ENCODE peak calls at places on chromosome 9, in five cellular contexts. F is SJCRH30, X is ovary, K is thoracic aorta, C is PC-3. V is an unnamed sample. For H3K9me3, the result is how much of the 10 kb centered on the place peaks cover.

GRCh38 chr9:89674667-89675402 is 70.0 kb downstream of the GADD45G start:
- DNase-seq in F (peak), X (no peak), K (no peak), C (no peak), V (peak)

GRCh38 chr9:129763235-129763917 is 10.5 kb upstream of the PTGES start:
- DNase-seq in F (peak), X (peak), K (no peak), C (no peak), V (peak)

GRCh38 chr9:31542384-31543055 is 841.9 kb upstream of the ACO1 start:
- DNase-seq in F (peak), X (peak), K (no peak), C (no peak), V (no peak)

GRCh38 chr9:93119703-93119952 is 14.4 kb downstream of the NINJ1 start:
- DNase-seq in F (no peak), X (no peak), K (no peak), C (no peak), V (no peak)

GRCh38 chr9:32698706-32699277 is 63.3 kb upstream of the TAF1L start:
- DNase-seq in F (no peak), X (no peak), K (no peak), C (peak), V (no peak)

GRCh38 chr9:126448136-126448535 is 121.5 kb downstream of the MVB12B start:
- DNase-seq in F (no peak), X (no peak), K (no peak), C (no peak), V (no peak)

GRCh38 chr9:12640866-12641636 is 52.1 kb upstream of the TYRP1 start:
- DNase-seq in F (no peak), X (no peak), K (no peak), C (no peak), V (no peak)

GRCh38 chr9:129109952-129110739 is 447 bp downstream of the CRAT start:
- DNase-seq in F (peak), X (peak), K (no peak), C (no peak), V (peak)

GRCh38 chr9:2066312-2067273 is 51.4 kb downstream of the SMARCA2 start:
- DNase-seq in F (no peak), X (no peak), K (no peak), C (no peak), V (no peak)

GRCh38 chr9:126773004-126773607 is 31.7 kb upstream of the ZBTB43 start:
- DNase-seq in F (peak), X (no peak), K (no peak), C (peak), V (no peak)

GRCh38 chr9:93657331-93658111 is 81.1 kb downstream of the PHF2 start:
- DNase-seq in F (no peak), X (no peak), K (no peak), C (no peak), V (no peak)

GRCh38 chr9:28264368-28264767 is 691.1 kb upstream of the C9orf72 start:
- DNase-seq in F (no peak), X (no peak), K (no peak), C (peak), V (no peak)

GRCh38 chr9:38233343-38233742 is 159.2 kb upstream of the ALDH1B1 start:
- DNase-seq in F (no peak), X (no peak), K (no peak), C (no peak), V (no peak)

GRCh38 chr9:36873247-36873875 is 160.7 kb downstream of the PAX5 start:
- DNase-seq in F (peak), X (peak), K (no peak), C (peak), V (peak)

GRCh38 chr9:3360245-3360644 is 165.6 kb downstream of the RFX3 start:
- DNase-seq in F (no peak), X (no peak), K (no peak), C (no peak), V (no peak)

GRCh38 chr9:78112004-78112403 is 80.4 kb upstream of the GNAQ start:
- DNase-seq in F (no peak), X (no peak), K (no peak), C (no peak), V (no peak)

GRCh38 chr9:79969383-79969782 is 397.6 kb downstream of the TLE4 start:
- DNase-seq in F (no peak), X (no peak), K (no peak), C (no peak), V (no peak)

GRCh38 chr9:89436326-89436725 is 61.6 kb downstream of the SEMA4D start:
- DNase-seq in F (no peak), X (no peak), K (no peak), C (no peak), V (no peak)

GRCh38 chr9:107907261-107907660 is 417.7 kb upstream of the KLF4 start:
- DNase-seq in F (no peak), X (no peak), K (no peak), C (no peak), V (no peak)

GRCh38 chr9:136023401-136024225 is 62.4 kb upstream of the UBAC1 start:
- DNase-seq in F (no peak), X (peak), K (no peak), C (no peak), V (peak)

GRCh38 chr9:126543490-126543889 is 70.2 kb upstream of the LMX1B start:
- DNase-seq in F (no peak), X (no peak), K (no peak), C (no peak), V (no peak)

GRCh38 chr9:119963258-119963797 is 594.1 kb upstream of the BRINP1 start:
- DNase-seq in F (peak), X (no peak), K (no peak), C (no peak), V (no peak)

GRCh38 chr9:70475211-70475610 is 60.8 kb upstream of the KLF9 start:
- DNase-seq in F (no peak), X (no peak), K (no peak), C (no peak), V (no peak)
- H3K27ac ChIP-seq in F (no peak), X (no peak), K (no peak), C (no peak), V (peak)

GRCh38 chr9:77020438-77021264 is 1.2 kb downstream of the FOXB2 start:
- DNase-seq in F (no peak), X (no peak), K (no peak), C (no peak), V (no peak)

GRCh38 chr9:77017505-77017894 is 2.0 kb upstream of the FOXB2 start:
- DNase-seq in F (no peak), X (no peak), K (no peak), C (no peak), V (no peak)

GRCh38 chr9:77019810-77020437 is 469 bp downstream of the FOXB2 start:
- DNase-seq in F (no peak), X (no peak), K (no peak), C (no peak), V (no peak)

GRCh38 chr9:77018058-77019009 is 1.1 kb upstream of the FOXB2 start:
- DNase-seq in F (no peak), X (no peak), K (no peak), C (no peak), V (no peak)

GRCh38 chr9:77019010-77019809 is at the start of gene FOXB2:
- DNase-seq in F (no peak), X (no peak), K (no peak), C (no peak), V (no peak)
- H3K9me3 ChIP-seq in F (under half), X (under half), K (under half), C (under half), V (under half)

GRCh38 chr9:127921592-127922120 is 4.8 kb upstream of the ST6GALNAC4 start:
- DNase-seq in F (peak), X (peak), K (no peak), C (peak), V (peak)
- H3K27ac ChIP-seq in F (no peak), X (no peak), K (no peak), C (no peak), V (no peak)

DNA sequence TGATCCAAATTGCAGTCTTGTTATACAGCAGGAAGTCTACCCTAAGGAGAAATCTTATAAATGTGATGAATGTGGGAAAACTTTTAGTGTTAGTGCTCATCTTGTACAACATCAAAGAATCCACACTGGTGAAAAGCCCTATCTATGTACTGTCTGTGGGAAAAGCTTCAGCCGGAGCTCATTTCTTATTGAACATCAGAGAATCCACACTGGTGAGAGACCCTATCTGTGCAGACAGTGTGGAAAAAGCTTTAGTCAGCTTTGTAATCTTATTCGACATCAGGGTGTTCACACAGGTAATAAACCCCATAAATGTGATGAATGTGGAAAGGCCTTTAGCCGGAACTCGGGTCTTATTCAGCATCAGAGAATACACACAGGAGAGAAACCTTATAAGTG is 10.4 kb downstream of the ZNF189 start:
- DNase-seq in F (no peak), X (no peak), K (no peak), C (no peak), V (no peak)
- H3K9me3 ChIP-seq in F (half or more), X (under half), K (half or more), C (under half), V (under half)

DNA sequence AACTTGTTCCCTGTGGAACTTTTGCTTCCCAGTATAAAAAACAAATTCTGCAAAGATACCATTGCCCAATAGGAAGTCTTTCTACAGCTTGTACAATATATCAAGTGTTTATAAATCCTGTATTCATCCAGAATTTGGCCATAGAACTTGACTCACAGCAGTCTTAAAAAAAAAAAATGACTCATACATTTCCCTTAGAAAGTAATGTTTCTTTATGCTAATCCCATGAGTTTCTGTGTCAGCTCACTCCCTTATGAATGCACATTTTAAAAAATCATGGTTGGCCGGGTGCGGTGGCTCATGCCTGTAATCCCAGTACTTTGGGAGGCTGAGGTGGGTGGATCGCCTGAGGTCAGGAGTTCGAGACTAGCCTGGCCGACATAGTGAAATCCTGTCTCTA is 89.3 kb upstream of the DMRT1 start:
- DNase-seq in F (no peak), X (no peak), K (no peak), C (peak), V (no peak)
- H3K27ac ChIP-seq in F (no peak), X (no peak), K (peak), C (peak), V (no peak)

GRCh38 chr9:71884005-71884404 is 27.0 kb downstream of the ABHD17B start:
- DNase-seq in F (no peak), X (no peak), K (no peak), C (no peak), V (no peak)
- H3K9me3 ChIP-seq in F (under half), X (under half), K (under half), C (under half), V (under half)

GRCh38 chr9:94948567-94949235 is 222.2 kb downstream of the AOPEP start:
- DNase-seq in F (no peak), X (no peak), K (no peak), C (no peak), V (no peak)

GRCh38 chr9:94941211-94941875 is 214.8 kb downstream of the AOPEP start:
- DNase-seq in F (no peak), X (no peak), K (no peak), C (no peak), V (no peak)

GRCh38 chr9:94945191-94946144 is 219.0 kb downstream of the AOPEP start:
- DNase-seq in F (peak), X (peak), K (peak), C (peak), V (peak)

GRCh38 chr9:94946256-94946655 is 219.8 kb downstream of the AOPEP start:
- DNase-seq in F (no peak), X (no peak), K (no peak), C (no peak), V (no peak)

GRCh38 chr9:94944623-94945022 is 218.1 kb downstream of the AOPEP start:
- DNase-seq in F (no peak), X (no peak), K (no peak), C (no peak), V (no peak)
- H3K27ac ChIP-seq in F (no peak), X (no peak), K (peak), C (peak), V (peak)